ENCODE peak calls at places on chromosomes 1 and 21, in five cellular contexts. I, P, U, H and Z are unnamed samples.

GRCh38 chr21:34126691-34127090 is 53.3 kb downstream of the MRPS6 start:
- DNase-seq in I (no peak), P (peak), U (no peak), H (no peak), Z (no peak)

GRCh38 chr21:34126269-34126668 is 52.9 kb downstream of the MRPS6 start:
- DNase-seq in I (no peak), P (peak), U (no peak), H (peak), Z (peak)

GRCh38 chr1:111517464-111518225 is 14.2 kb upstream of the ADORA3 start:
- DNase-seq in I (peak), P (no peak), U (no peak), H (no peak), Z (no peak)

GRCh38 chr1:107829083-107829771 is 135.8 kb downstream of the VAV3 start:
- DNase-seq in I (peak), P (no peak), U (no peak), H (no peak), Z (no peak)

GRCh38 chr1:166165661-166166399 is 971 bp downstream of the FAM78B start:
- DNase-seq in I (no peak), P (peak), U (no peak), H (peak), Z (peak)

GRCh38 chr1:165795894-165796293 is 27.2 kb upstream of the TMCO1 start:
- DNase-seq in I (no peak), P (no peak), U (no peak), H (no peak), Z (no peak)

GRCh38 chr1:147612366-147612765 is 58.0 kb downstream of the ACP6 start:
- DNase-seq in I (no peak), P (no peak), U (peak), H (no peak), Z (peak)

GRCh38 chr21:34522284-34522683 is 10.3 kb upstream of the KCNE1 start:
- DNase-seq in I (no peak), P (no peak), U (no peak), H (no peak), Z (no peak)

GRCh38 chr1:193592325-193592724 is 405.9 kb upstream of the B3GALT2 start:
- DNase-seq in I (no peak), P (no peak), U (no peak), H (no peak), Z (no peak)

GRCh38 chr1:43373034-43373940 is 5.5 kb upstream of the ELOVL1 start:
- DNase-seq in I (no peak), P (peak), U (peak), H (no peak), Z (peak)

GRCh38 chr1:111234866-111235265 is 7.4 kb downstream of the CHI3L2 start:
- DNase-seq in I (no peak), P (peak), U (peak), H (no peak), Z (no peak)

GRCh38 chr1:67489643-67490042 is 59.4 kb upstream of the SERBP1 start:
- DNase-seq in I (peak), P (peak), U (peak), H (peak), Z (peak)

GRCh38 chr1:247375747-247376146 is 40.2 kb upstream of the NLRP3 start:
- DNase-seq in I (no peak), P (no peak), U (no peak), H (peak), Z (no peak)

DNA sequence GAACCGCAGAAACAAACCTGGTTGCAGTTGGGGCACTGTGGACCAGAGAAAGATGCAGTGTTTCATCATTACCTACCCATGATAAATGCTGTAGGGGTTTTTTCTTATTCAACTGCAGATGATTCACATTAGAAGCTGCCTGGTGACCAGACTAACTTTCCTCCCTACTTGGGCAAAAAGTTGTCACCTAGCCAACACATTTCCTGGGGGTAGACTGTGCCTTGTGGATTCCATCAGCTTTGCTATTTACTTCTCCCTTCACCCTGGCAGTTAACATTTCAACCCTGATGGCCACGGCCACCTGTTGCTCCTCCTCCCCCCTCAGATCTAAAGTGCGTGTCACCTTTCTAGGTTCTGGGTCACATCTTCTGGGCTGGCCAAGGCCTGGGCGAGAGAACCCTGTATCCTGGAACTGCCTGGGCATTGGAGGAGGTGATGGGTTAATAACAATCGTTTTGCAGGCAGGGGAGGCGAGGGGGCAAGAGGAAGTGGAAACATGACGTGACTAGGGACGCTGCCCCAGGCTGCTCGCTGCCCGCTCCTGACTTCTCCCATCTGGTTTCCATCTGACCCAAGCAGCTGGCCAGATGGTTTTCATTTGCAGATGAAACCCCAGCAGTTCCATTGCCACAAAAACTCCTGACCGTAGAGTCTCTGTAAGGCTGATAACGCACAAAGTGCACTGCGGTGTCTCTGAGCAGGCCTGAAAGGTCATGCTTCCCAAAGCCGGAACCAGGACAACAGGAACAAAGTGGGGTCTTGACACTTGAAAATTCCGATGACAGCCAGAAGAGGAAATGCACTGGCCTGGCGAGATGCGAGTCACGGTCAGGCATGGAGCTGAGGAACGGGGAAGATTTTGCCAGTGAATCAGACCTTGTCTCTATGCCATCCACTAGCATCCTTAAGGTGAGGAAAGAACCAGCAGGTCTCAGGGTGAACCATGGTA is 36.6 kb downstream of the CAPZB start:
- DNase-seq in I (no peak), P (peak), U (peak), H (no peak), Z (peak)
- TF ChIP-seq EZH2phosphoT487 in I (no peak), P (no peak), U (no peak), H (no peak), Z (no peak)

GRCh38 chr1:82330330-82330729 is 529.6 kb downstream of the ADGRL2 start:
- DNase-seq in I (no peak), P (no peak), U (no peak), H (no peak), Z (no peak)
- TF ChIP-seq EZH2phosphoT487 in I (no peak), P (no peak), U (no peak), H (no peak), Z (no peak)

GRCh38 chr1:40389234-40389815 is 15.8 kb downstream of the SMAP2 start:
- DNase-seq in I (peak), P (no peak), U (no peak), H (no peak), Z (no peak)

GRCh38 chr1:40390857-40391256 is 17.3 kb downstream of the SMAP2 start:
- DNase-seq in I (no peak), P (no peak), U (no peak), H (no peak), Z (no peak)

GRCh38 chr1:40391688-40392145 is 18.2 kb downstream of the SMAP2 start:
- DNase-seq in I (no peak), P (no peak), U (no peak), H (no peak), Z (no peak)

GRCh38 chr1:40392206-40392605 is 18.7 kb downstream of the SMAP2 start:
- DNase-seq in I (no peak), P (peak), U (peak), H (peak), Z (no peak)

GRCh38 chr1:40389871-40390560 is 16.5 kb downstream of the SMAP2 start:
- DNase-seq in I (no peak), P (peak), U (peak), H (no peak), Z (peak)
- TF ChIP-seq EZH2phosphoT487 in I (no peak), P (no peak), U (no peak), H (no peak), Z (no peak)

GRCh38 chr1:228015276-228016180 is 8.7 kb downstream of the WNT3A start:
- DNase-seq in I (no peak), P (peak), U (peak), H (no peak), Z (peak)
- TF ChIP-seq EZH2phosphoT487 in I (no peak), P (no peak), U (no peak), H (no peak), Z (no peak)

DNA sequence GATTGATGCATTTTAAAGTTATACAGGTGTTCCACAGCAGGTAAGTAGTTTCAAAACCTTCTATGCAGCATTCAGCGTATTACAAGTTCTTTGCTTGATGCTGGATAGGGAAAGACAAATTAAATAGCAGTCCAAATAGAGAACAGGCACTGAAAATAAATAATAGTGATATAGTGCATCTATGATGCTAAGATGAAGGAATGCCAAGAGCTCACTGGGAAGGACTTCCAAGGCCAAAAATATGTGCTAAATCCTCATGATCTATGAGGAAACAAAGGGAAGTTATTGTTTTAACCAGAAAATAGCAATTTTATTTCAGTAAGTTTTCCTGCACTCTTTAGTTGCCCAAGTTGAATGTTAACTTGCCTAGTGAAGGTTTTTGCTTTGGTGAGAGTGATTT is 127.8 kb upstream of the GREM2 start:
- DNase-seq in I (no peak), P (peak), U (no peak), H (no peak), Z (no peak)
- TF ChIP-seq EZH2phosphoT487 in I (no peak), P (no peak), U (no peak), H (no peak), Z (no peak)

GRCh38 chr1:91891969-91892368 is 6.0 kb upstream of the TGFBR3 start:
- DNase-seq in I (no peak), P (no peak), U (no peak), H (peak), Z (no peak)
- TF ChIP-seq EZH2phosphoT487 in I (no peak), P (no peak), U (no peak), H (no peak), Z (no peak)

GRCh38 chr1:170808229-170808870 is 127.0 kb upstream of the MROH9 start:
- DNase-seq in I (no peak), P (no peak), U (peak), H (no peak), Z (no peak)

GRCh38 chr1:170805957-170806662 is 129.2 kb upstream of the MROH9 start:
- DNase-seq in I (no peak), P (peak), U (no peak), H (no peak), Z (peak)

GRCh38 chr1:170804879-170805278 is 130.5 kb upstream of the MROH9 start:
- DNase-seq in I (no peak), P (no peak), U (no peak), H (no peak), Z (no peak)

GRCh38 chr1:170804419-170804818 is 130.9 kb upstream of the MROH9 start:
- DNase-seq in I (no peak), P (no peak), U (no peak), H (no peak), Z (no peak)

DNA sequence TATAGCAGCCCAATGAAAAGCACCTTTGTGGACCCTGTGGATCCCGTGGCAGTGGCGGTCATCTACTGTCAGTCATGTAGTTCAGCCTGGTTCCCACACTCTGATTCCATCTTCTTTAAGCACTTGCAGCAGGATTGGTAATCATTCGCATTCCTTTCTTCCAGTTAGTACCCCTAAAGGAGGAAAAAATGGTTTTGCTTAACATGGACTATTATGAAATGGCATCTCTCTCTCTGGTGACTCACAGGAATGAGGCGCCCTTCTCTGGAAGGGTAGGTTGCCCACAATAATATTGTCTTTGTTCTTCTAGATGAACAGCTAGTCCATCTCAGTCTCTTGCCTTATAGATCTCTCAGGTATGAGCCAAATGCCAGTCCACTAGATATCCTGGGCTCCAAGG is 127.9 kb upstream of the MROH9 start:
- DNase-seq in I (no peak), P (peak), U (peak), H (no peak), Z (no peak)
- TF ChIP-seq EZH2phosphoT487 in I (no peak), P (no peak), U (no peak), H (no peak), Z (no peak)

GRCh38 chr1:211830330-211831142 is at the start of gene LPGAT1:
- DNase-seq in I (peak), P (peak), U (peak), H (peak), Z (peak)
- TF ChIP-seq EZH2phosphoT487 in I (no peak), P (no peak), U (no peak), H (peak), Z (no peak)

GRCh38 chr1:235918032-235918431 is 51.3 kb upstream of the LYST start:
- DNase-seq in I (no peak), P (peak), U (no peak), H (no peak), Z (no peak)
- TF ChIP-seq EZH2phosphoT487 in I (no peak), P (no peak), U (no peak), H (no peak), Z (no peak)